ENCODE peak calls at places on chromosomes 5 and 9, in five cellular contexts. U is NCI-H748 treated with DMSO at 0.1 percent for 48 hours; J is CD4-positive, CD25-positive, alpha-beta regulatory T cell; S is mucosa of gallbladder; H is GM10248. C is an unnamed sample.

GRCh38 chr9:85339337-85339736 is 402.4 kb downstream of the AGTPBP1 start:
- DNase-seq in U (no peak), S (no peak), H (no peak), J (no peak), C (no peak)

GRCh38 chr9:135478858-135479468 is 619 bp upstream of the PPP1R26 start:
- DNase-seq in S (peak; percentile 47), U (no peak), H (no peak), J (no peak), C (no peak)

GRCh38 chr5:24823625-24824024 is 178.8 kb upstream of the CDH10 start:
- DNase-seq in U (no peak), S (no peak), J (no peak), H (no peak), C (no peak)

GRCh38 chr5:1371191-1371590 is 26.3 kb upstream of the CLPTM1L start:
- DNase-seq in J (no peak), U (no peak), H (no peak), S (no peak), C (no peak)

GRCh38 chr5:88251048-88251711 is 17.5 kb downstream of the TMEM161B start:
- DNase-seq in S (no peak), J (peak; percentile 63), H (no peak), U (no peak), C (peak; percentile 1)

GRCh38 chr9:4537581-4537980 is 47.3 kb downstream of the SLC1A1 start:
- DNase-seq in J (no peak), H (no peak), S (no peak), U (no peak), C (no peak)

GRCh38 chr5:126868961-126869451 is 92.1 kb downstream of the LMNB1 start:
- DNase-seq in J (peak; percentile 48), U (no peak), S (no peak), H (peak; percentile 53), C (no peak)

GRCh38 chr5:6434737-6435136 is 13.9 kb upstream of the UBE2QL1 start:
- DNase-seq in H (no peak), J (no peak), S (no peak), U (no peak), C (no peak)

GRCh38 chr9:131733601-131734061 is 6.2 kb downstream of the RAPGEF1 start:
- DNase-seq in H (no peak), S (peak; percentile 38), J (peak; percentile 43), U (no peak), C (peak; percentile 84)

GRCh38 chr5:90097082-90097477 is 312.5 kb downstream of the CETN3 start:
- DNase-seq in U (no peak), S (no peak), J (no peak), H (no peak), C (no peak)

GRCh38 chr5:16889203-16889971 is 46.7 kb downstream of the MYO10 start:
- DNase-seq in J (no peak), H (no peak), S (no peak), U (peak; percentile 53), C (no peak)

GRCh38 chr9:107872457-107873192 is 383.1 kb upstream of the KLF4 start:
- DNase-seq in U (peak; percentile 42), H (no peak), S (no peak), J (no peak), C (no peak)

GRCh38 chr5:117652640-117653280 is 1078.1 kb upstream of the SEMA6A start:
- DNase-seq in U (no peak), H (no peak), J (no peak), S (no peak), C (no peak)

GRCh38 chr5:36364473-36364872 is 62.8 kb upstream of the RANBP3L start:
- DNase-seq in J (no peak), S (no peak), H (no peak), U (no peak), C (no peak)

GRCh38 chr9:19493174-19493811 is 84.5 kb downstream of the ACER2 start:
- DNase-seq in H (peak; percentile 67), J (peak; percentile 60), S (peak; percentile 36), U (peak; percentile 86), C (peak; percentile 17)

GRCh38 chr9:134347996-134348395 is 21.7 kb downstream of the RXRA start:
- DNase-seq in S (no peak), U (no peak), H (no peak), J (no peak), C (no peak)

GRCh38 chr5:157359350-157359910 is 93.5 kb downstream of the CYFIP2 start:
- DNase-seq in U (no peak), J (no peak), H (no peak), S (no peak), C (no peak)

GRCh38 chr9:130912932-130913598 is 16.5 kb upstream of the QRFP start:
- DNase-seq in S (peak; percentile 23), U (no peak), J (no peak), H (no peak), C (peak; percentile 9)

GRCh38 chr5:55159763-55160492 is at the start of gene GPX8:
- DNase-seq in J (peak; percentile 57), H (no peak), S (peak; percentile 49), U (peak; percentile 41), C (peak; percentile 45)

GRCh38 chr5:40679998-40680681 is 425 bp downstream of the PTGER4 start:
- DNase-seq in J (no peak), H (peak; percentile 10), S (no peak), U (no peak), C (peak; percentile 56)

GRCh38 chr5:158739941-158740340 is 359.8 kb downstream of the EBF1 start:
- DNase-seq in J (no peak), H (no peak), S (no peak), U (no peak), C (no peak)

GRCh38 chr5:171961117-171961516 is 45.3 kb downstream of the FBXW11 start:
- DNase-seq in S (no peak), U (no peak), H (peak; percentile 60), J (peak; percentile 27), C (no peak)

GRCh38 chr9:20621553-20622329 is 558 bp downstream of the MLLT3 start:
- DNase-seq in J (peak; percentile 91), S (peak; percentile 76), H (peak; percentile 49), U (peak; percentile 75), C (peak; percentile 93)

GRCh38 chr9:108919517-108919916 is 14.4 kb downstream of the ELP1 start:
- DNase-seq in H (no peak), U (no peak), J (no peak), S (no peak), C (no peak)

GRCh38 chr9:86408121-86408520 is 53.9 kb upstream of the TUT7 start:
- DNase-seq in J (no peak), U (no peak), S (no peak), H (no peak), C (no peak)

GRCh38 chr9:134617836-134618162 is 23.8 kb upstream of the COL5A1 start:
- DNase-seq in S (no peak), U (no peak), J (no peak), H (no peak), C (no peak)

C was measured in CD4-positive, alpha-beta memory T cell.